ENCODE peak calls at places on chromosomes 3 and 15, in seven cellular contexts. Y is neural crest cell; X is activated CD4-positive, alpha-beta T cell treated with anti-CD3 and anti-CD28 coated beads, Interleukin-2, amount 10 ng/mL, durations not matched to agents 7 days and 5 days; Z is NT2/D1; V is stimulated activated CD8-positive, alpha-beta memory T cell treated with anti-CD3 and anti-CD28 coated beads, Interleukin-4, amount 100 ng/mL, for 4 hours; L is fibroblast of villous mesenchyme; E is CD8-positive, alpha-beta memory T cell. P is an unnamed sample.

GRCh38 chr3:186342197-186342596 is 19.8 kb downstream of the DGKG start:
- DNase-seq in Y (no peak), X (no peak), Z (no peak), V (no peak), L (no peak), E (no peak), P (no peak)

GRCh38 chr3:191066669-191067068 is 132.4 kb upstream of the OSTN start:
- DNase-seq in Y (no peak), X (no peak), Z (no peak), V (no peak), L (peak), E (no peak), P (no peak)

GRCh38 chr3:129121792-129122696 is at the start of gene RAB43:
- DNase-seq in Y (peak), X (peak), Z (peak), V (peak), L (peak), E (peak), P (peak)

GRCh38 chr3:130838898-130839572 is 54.8 kb upstream of the ATP2C1 start:
- DNase-seq in Y (no peak), X (no peak), Z (no peak), V (no peak), L (no peak), E (no peak), P (no peak)

GRCh38 chr3:15693340-15693739 is 91.8 kb downstream of the BTD start:
- DNase-seq in Y (no peak), X (no peak), Z (no peak), V (no peak), L (no peak), E (no peak), P (no peak)

GRCh38 chr3:194261581-194262063 is 89.5 kb downstream of the CPN2 start:
- DNase-seq in Y (no peak), X (no peak), Z (no peak), V (no peak), L (no peak), E (no peak), P (peak)

GRCh38 chr3:24802614-24803013 is 308.0 kb upstream of the THRB start:
- DNase-seq in Y (no peak), X (no peak), Z (no peak), V (no peak), L (no peak), E (no peak), P (no peak)

GRCh38 chr3:115626006-115626409 is 2.7 kb downstream of the GAP43 start:
- DNase-seq in Y (no peak), X (no peak), Z (no peak), V (no peak), L (no peak), E (no peak), P (no peak)

GRCh38 chr3:190173426-190173825 is 52.7 kb upstream of the P3H2 start:
- DNase-seq in Y (no peak), X (no peak), Z (no peak), V (no peak), L (peak), E (no peak), P (no peak)

GRCh38 chr3:49166752-49167556 is 823 bp upstream of the CCDC71 start:
- DNase-seq in Y (no peak), X (no peak), Z (no peak), V (no peak), L (no peak), E (no peak), P (no peak)

GRCh38 chr3:6860911-6861330 is at the start of gene GRM7:
- DNase-seq in Y (peak), X (no peak), Z (peak), V (no peak), L (no peak), E (no peak), P (peak)

GRCh38 chr15:39455502-39455991 is 125.3 kb upstream of the THBS1 start:
- DNase-seq in Y (no peak), X (no peak), Z (no peak), V (no peak), L (peak), E (no peak), P (no peak)

GRCh38 chr3:18223591-18224338 is 201.4 kb downstream of the SATB1 start:
- DNase-seq in Y (no peak), X (no peak), Z (no peak), V (no peak), L (no peak), E (peak), P (no peak)

GRCh38 chr3:150020527-150020926 is 49.8 kb upstream of the PFN2 start:
- DNase-seq in Y (no peak), X (no peak), Z (no peak), V (no peak), L (peak), E (no peak), P (no peak)

GRCh38 chr3:112811150-112811884 is 35.3 kb downstream of the CD200R1L start:
- DNase-seq in Y (no peak), X (no peak), Z (no peak), V (no peak), L (peak), E (no peak), P (no peak)

GRCh38 chr3:106759686-106760085 is 617.6 kb upstream of the CCDC54 start:
- DNase-seq in Y (no peak), X (no peak), Z (no peak), V (no peak), L (no peak), E (no peak), P (no peak)

GRCh38 chr15:48059786-48060185 is 61.0 kb upstream of the SLC24A5 start:
- DNase-seq in Y (no peak), X (no peak), Z (no peak), V (no peak), L (no peak), E (no peak), P (no peak)

GRCh38 chr3:48018841-48019240 is 2.6 kb upstream of the MAP4 start:
- DNase-seq in Y (no peak), X (no peak), Z (no peak), V (no peak), L (peak), E (no peak), P (no peak)

GRCh38 chr3:129868912-129869311 is 24.6 kb downstream of the TMCC1 start:
- DNase-seq in Y (no peak), X (no peak), Z (no peak), V (no peak), L (no peak), E (no peak), P (no peak)

GRCh38 chr3:22606938-22607337 is 596.2 kb upstream of the UBE2E2 start:
- DNase-seq in Y (no peak), X (no peak), Z (no peak), V (no peak), L (no peak), E (no peak), P (no peak)

GRCh38 chr3:54696313-54696712 is 231.5 kb downstream of the LRTM1 start:
- DNase-seq in Y (no peak), X (no peak), Z (no peak), V (no peak), L (no peak), E (no peak), P (no peak)

GRCh38 chr15:55518641-55519040 is 10.6 kb upstream of the DNAAF4 start:
- DNase-seq in Y (no peak), X (no peak), Z (no peak), V (no peak), L (no peak), E (no peak), P (no peak)

GRCh38 chr3:17742837-17743659 is 617 bp upstream of the TBC1D5 start:
- DNase-seq in Y (no peak), X (no peak), Z (no peak), V (peak), L (peak), E (no peak), P (peak)

GRCh38 chr3:184259878-184260570 is 1.3 kb downstream of the CAMK2N2 start:
- DNase-seq in Y (peak), X (peak), Z (no peak), V (no peak), L (peak), E (peak), P (peak)

P was measured in islet precursor cell.